ENCODE peak calls at places on chromosomes 2 and 18, in eight cellular contexts. Z is right lobe of liver, C is tibial nerve, I is transverse colon, O is neural progenitor cell, U is heart left ventricle, F is gastrocnemius medialis, Y is AG04450. E is an unnamed sample.

GRCh38 chr2:157789933-157790511 is 86.1 kb downstream of the ACVR1 start:
- DNase-seq in C (no peak), Z (peak; percentile 74), O (peak; percentile 58), F (peak; percentile 94), I (peak; percentile 70), U (peak; percentile 70), Y (no peak), E (peak; percentile 85)

GRCh38 chr18:42192251-42193248 is 237.5 kb downstream of the PIK3C3 start:
- DNase-seq in Z (no peak), F (no peak), Y (no peak), O (no peak), U (no peak), I (no peak), C (no peak), E (no peak)

GRCh38 chr2:134217924-134218323 is 35.9 kb upstream of the MGAT5 start:
- DNase-seq in I (no peak), U (no peak), C (no peak), O (no peak), F (no peak), Z (no peak), Y (no peak), E (no peak)

GRCh38 chr2:180625006-180625844 is 355.2 kb upstream of the UBE2E3 start:
- DNase-seq in F (no peak), C (no peak), Z (no peak), I (no peak), O (no peak), U (no peak), Y (peak; percentile 67), E (no peak)

GRCh38 chr18:76450452-76450851 is 44.6 kb downstream of the ZNF516 start:
- DNase-seq in F (peak; percentile 9), Z (no peak), I (no peak), Y (no peak), O (no peak), U (no peak), C (no peak), E (no peak)

GRCh38 chr2:148650881-148651280 is 6.3 kb downstream of the EPC2 start:
- DNase-seq in U (no peak), F (no peak), I (no peak), Z (no peak), O (no peak), Y (no peak), C (no peak), E (no peak)

GRCh38 chr18:36593001-36593400 is 235.8 kb downstream of the TPGS2 start:
- DNase-seq in F (no peak), O (no peak), C (no peak), Y (no peak), U (no peak), I (no peak), Z (no peak), E (no peak)

GRCh38 chr2:59664946-59665345 is 888.5 kb downstream of the BCL11A start:
- DNase-seq in I (no peak), F (no peak), U (no peak), Y (no peak), O (no peak), C (no peak), Z (no peak), E (no peak)

GRCh38 chr2:43414586-43415125 is 181.2 kb downstream of the THADA start:
- DNase-seq in U (no peak), Z (no peak), I (no peak), F (no peak), Y (no peak), C (no peak), O (no peak), E (no peak)

GRCh38 chr2:98212733-98213132 is 125.8 kb downstream of the VWA3B start:
- DNase-seq in Z (no peak), F (no peak), O (no peak), I (no peak), Y (no peak), C (no peak), U (no peak), E (no peak)

GRCh38 chr2:121205321-121205942 is 79.6 kb downstream of the TFCP2L1 start:
- DNase-seq in U (peak; percentile 60), F (peak; percentile 89), C (no peak), O (no peak), Z (peak; percentile 39), I (no peak), Y (no peak), E (peak; percentile 77)

GRCh38 chr18:48529796-48530195 is 9.0 kb upstream of the CTIF start:
- DNase-seq in C (no peak), Y (no peak), I (no peak), O (no peak), U (no peak), F (no peak), Z (no peak), E (no peak)

GRCh38 chr2:170463206-170463537 is 252.0 kb upstream of the SP5 start:
- DNase-seq in U (no peak), C (no peak), Z (no peak), O (no peak), F (no peak), I (no peak), Y (no peak), E (no peak)

GRCh38 chr2:128549646-128550260 is 231.1 kb upstream of the HS6ST1 start:
- DNase-seq in C (no peak), U (no peak), O (no peak), Z (no peak), F (no peak), Y (no peak), I (no peak), E (no peak)

GRCh38 chr2:197947219-197947757 is 142.9 kb downstream of the PLCL1 start:
- DNase-seq in F (no peak), Z (no peak), O (no peak), U (no peak), I (no peak), Y (no peak), C (no peak), E (no peak)

GRCh38 chr2:94980406-94980805 is 45.1 kb upstream of the MAL start:
- DNase-seq in O (no peak), I (no peak), Z (no peak), C (no peak), F (no peak), U (no peak), Y (no peak), E (no peak)

GRCh38 chr18:63550068-63550467 is 7.9 kb downstream of the SERPINB12 start:
- DNase-seq in I (no peak), U (no peak), O (no peak), C (no peak), F (no peak), Z (no peak), Y (no peak), E (no peak)

GRCh38 chr2:84970956-84971798 is at the start of gene KCMF1:
- DNase-seq in O (peak; percentile 92), I (peak; percentile 83), Z (peak; percentile 92), Y (no peak), U (peak; percentile 93), F (peak; percentile 82), C (peak; percentile 39), E (peak; percentile 84)

GRCh38 chr2:26073830-26074229 is 39.9 kb downstream of the RAB10 start:
- DNase-seq in F (no peak), I (no peak), O (no peak), Z (no peak), U (no peak), C (no peak), Y (no peak), E (no peak)

GRCh38 chr2:26077291-26077690 is 43.4 kb downstream of the RAB10 start:
- DNase-seq in C (no peak), U (no peak), Z (no peak), Y (no peak), I (no peak), F (no peak), O (no peak), E (no peak)

GRCh38 chr2:26078939-26079338 is 45.1 kb downstream of the RAB10 start:
- DNase-seq in F (no peak), C (no peak), I (no peak), O (no peak), Z (no peak), Y (no peak), U (no peak), E (no peak)

GRCh38 chr2:26075173-26075572 is 41.3 kb downstream of the RAB10 start:
- DNase-seq in U (no peak), F (no peak), C (no peak), I (no peak), Z (no peak), Y (no peak), O (no peak), E (no peak)

GRCh38 chr2:26076001-26076587 is 42.2 kb downstream of the RAB10 start:
- DNase-seq in O (no peak), Y (no peak), C (no peak), I (no peak), U (no peak), Z (no peak), F (no peak), E (no peak)
- H3K27ac ChIP-seq in O (no peak overlapping the region), Y (no peak overlapping the region), C (peak overlapping the region; percentile 61), I (peak overlapping the region; percentile 71), U (no peak overlapping the region), Z (no peak overlapping the region), F (peak overlapping the region; percentile 26), E (peak overlapping the region; percentile 30)

GRCh38 chr2:201322772-201323171 is 34.4 kb downstream of the FLACC1 start:
- DNase-seq in C (no peak), O (no peak), Z (no peak), U (no peak), F (no peak), I (no peak), Y (no peak), E (no peak)
- H3K9me3 ChIP-seq in C (no peaks in the 10 kb centered on the region), O (no peaks in the 10 kb centered on the region), Z (no peaks in the 10 kb centered on the region), U (peaks cover 51% of the 10 kb centered on the region), F (no peaks in the 10 kb centered on the region), I (peaks cover 9% of the 10 kb centered on the region), Y (peaks cover 8% of the 10 kb centered on the region), E (peaks cover 31% of the 10 kb centered on the region)

GRCh38 chr2:196182439-196183171 is 11.2 kb upstream of the STK17B start:
- DNase-seq in Z (no peak), F (no peak), U (no peak), I (no peak), C (no peak), Y (no peak), O (no peak), E (no peak)
- H3K4me3 ChIP-seq in Z (no peak overlapping the region), F (no peak overlapping the region), U (no peak overlapping the region), I (no peak overlapping the region), C (no peak overlapping the region), Y (no peak overlapping the region), O (no peak overlapping the region), E (no peak overlapping the region)

GRCh38 chr2:30689496-30690125 is 117.6 kb downstream of the CAPN13 start:
- DNase-seq in C (no peak), Z (no peak), O (no peak), U (no peak), I (no peak), F (no peak), Y (no peak), E (no peak)
- H3K27ac ChIP-seq in C (peak overlapping the region; percentile 62), Z (no peak overlapping the region), O (no peak overlapping the region), U (peak overlapping the region; percentile 71), I (peak overlapping the region; percentile 7), F (peak overlapping the region; percentile 15), Y (no peak overlapping the region), E (peak overlapping the region; percentile 44)

GRCh38 chr2:143078106-143078505 is 51.1 kb upstream of the ARHGAP15 start:
- DNase-seq in Z (no peak), I (no peak), O (no peak), C (no peak), Y (no peak), F (no peak), U (no peak), E (no peak)
- H3K9me3 ChIP-seq in Z (no peaks in the 10 kb centered on the region), I (no peaks in the 10 kb centered on the region), O (no peaks in the 10 kb centered on the region), C (no peaks in the 10 kb centered on the region), Y (peaks cover 3% of the 10 kb centered on the region), F (no peaks in the 10 kb centered on the region), U (peaks cover 6% of the 10 kb centered on the region), E (no peaks in the 10 kb centered on the region)